ENCODE peak calls at places on chromosomes 11 and 22, in eight cellular contexts. F is head of caudate nucleus, R is M059J, G is AG04449, D is COR-L47, L is H1, T is posterior vena cava, K is MCF 10A. P is an unnamed sample.

GRCh38 chr11:27201454-27202302 is 161.1 kb downstream of the BBOX1 start:
- DNase-seq in F (no peak), R (peak), G (no peak), D (peak), L (no peak), T (peak), K (peak), P (no peak)

GRCh38 chr11:108592591-108593213 is 866 bp downstream of the EXPH5 start:
- DNase-seq in F (peak), R (peak), G (no peak), D (no peak), L (no peak), T (no peak), K (peak), P (no peak)

GRCh38 chr22:17140022-17140421 is 18.9 kb upstream of the TMEM121B start:
- DNase-seq in F (no peak), R (no peak), G (no peak), D (no peak), L (no peak), T (peak), K (no peak), P (no peak)

GRCh38 chr22:39114157-39114511 is 17.1 kb downstream of the APOBEC3H start:
- DNase-seq in F (no peak), R (no peak), G (no peak), D (no peak), L (peak), T (no peak), K (no peak), P (no peak)

GRCh38 chr11:44258839-44259420 is 51.0 kb downstream of the ALX4 start:
- DNase-seq in F (no peak), R (peak), G (no peak), D (no peak), L (no peak), T (no peak), K (no peak), P (no peak)

GRCh38 chr11:60208951-60209350 is 26.1 kb upstream of the MS4A6A start:
- DNase-seq in F (no peak), R (no peak), G (no peak), D (no peak), L (no peak), T (no peak), K (no peak), P (no peak)

GRCh38 chr11:46529086-46529905 is 64.5 kb downstream of the AMBRA1 start:
- DNase-seq in F (peak), R (peak), G (no peak), D (peak), L (peak), T (peak), K (peak), P (peak)

GRCh38 chr22:41447435-41448188 is 1.0 kb upstream of the TOB2 start:
- DNase-seq in F (peak), R (peak), G (no peak), D (peak), L (no peak), T (peak), K (peak), P (no peak)

GRCh38 chr11:16738949-16739262 is 459 bp downstream of the C11orf58 start:
- DNase-seq in F (no peak), R (no peak), G (no peak), D (no peak), L (no peak), T (no peak), K (no peak), P (no peak)

GRCh38 chr11:68269414-68270081 is 2.2 kb downstream of the C11orf24 start:
- DNase-seq in F (no peak), R (peak), G (no peak), D (no peak), L (no peak), T (peak), K (no peak), P (no peak)

GRCh38 chr11:68409748-68410344 is 50.7 kb upstream of the PPP6R3 start:
- DNase-seq in F (no peak), R (no peak), G (no peak), D (no peak), L (no peak), T (no peak), K (no peak), P (no peak)

GRCh38 chr11:130308925-130309324 is 5.8 kb downstream of the ZBTB44 start:
- DNase-seq in F (no peak), R (no peak), G (no peak), D (no peak), L (no peak), T (no peak), K (no peak), P (no peak)

GRCh38 chr22:31346255-31346732 is at the start of gene PATZ1:
- DNase-seq in F (peak), R (peak), G (no peak), D (peak), L (peak), T (peak), K (peak), P (no peak)

GRCh38 chr11:78038697-78039313 is 15.7 kb upstream of the KCTD14 start:
- DNase-seq in F (no peak), R (peak), G (no peak), D (no peak), L (no peak), T (no peak), K (peak), P (no peak)

GRCh38 chr11:8732748-8733241 is 50.2 kb downstream of the RPL27A start:
- DNase-seq in F (peak), R (peak), G (no peak), D (no peak), L (no peak), T (peak), K (peak), P (no peak)

GRCh38 chr11:6127881-6128280 is 20.4 kb downstream of the OR56B4 start:
- DNase-seq in F (no peak), R (no peak), G (no peak), D (no peak), L (no peak), T (no peak), K (no peak), P (no peak)

GRCh38 chr22:50729391-50730012 is 8.5 kb upstream of the ACR start:
- DNase-seq in F (no peak), R (no peak), G (no peak), D (peak), L (no peak), T (peak), K (no peak), P (no peak)

GRCh38 chr22:49325531-49326395 is 501.9 kb downstream of the BRD1 start:
- DNase-seq in F (no peak), R (no peak), G (no peak), D (no peak), L (no peak), T (peak), K (no peak), P (no peak)

GRCh38 chr11:71281901-71282300 is 29.5 kb upstream of the SHANK2 start:
- DNase-seq in F (no peak), R (no peak), G (no peak), D (no peak), L (no peak), T (no peak), K (no peak), P (no peak)

GRCh38 chr11:33655842-33656600 is 44.6 kb downstream of the C11orf91 start:
- DNase-seq in F (no peak), R (no peak), G (no peak), D (no peak), L (no peak), T (no peak), K (no peak), P (no peak)

GRCh38 chr22:43796567-43796966 is 15.5 kb downstream of the EFCAB6 start:
- DNase-seq in F (peak), R (peak), G (peak), D (peak), L (no peak), T (no peak), K (peak), P (no peak)